ENCODE peak calls at places on chromosomes 1 and 21, in four cellular contexts. R, Y, S and P are unnamed samples.
A peak's percentile ranks its signal among the peaks of the same experiment; 100 is the strongest.

GRCh38 chr1:193457676-193458075 is 271.3 kb upstream of the B3GALT2 start:
- DNase-seq in R (peak; percentile 27), Y (no peak), S (no peak), P (no peak)

GRCh38 chr1:48878191-48878940 is 101.7 kb upstream of the BEND5 start:
- DNase-seq in R (peak; percentile 31), Y (no peak), S (peak; percentile 45), P (peak; percentile 71)

GRCh38 chr1:106937104-106937503 is 119.4 kb upstream of the PRMT6 start:
- DNase-seq in R (peak; percentile 92), Y (no peak), S (no peak), P (peak; percentile 5)

GRCh38 chr1:168499094-168500049 is 44.4 kb downstream of the XCL2 start:
- DNase-seq in R (peak; percentile 33), Y (no peak), S (no peak), P (no peak)

GRCh38 chr1:42368096-42368795 is 12.3 kb upstream of the RIMKLA start:
- DNase-seq in R (no peak), Y (no peak), S (no peak), P (no peak)

GRCh38 chr1:51189421-51190073 is 46.5 kb upstream of the RNF11 start:
- DNase-seq in R (peak; percentile 79), Y (peak; percentile 41), S (peak; percentile 58), P (peak; percentile 71)

GRCh38 chr1:18020021-18020817 is 87.4 kb upstream of the IGSF21 start:
- DNase-seq in R (no peak), Y (no peak), S (peak; percentile 7), P (no peak)

GRCh38 chr1:235657747-235658526 is 8.4 kb upstream of the GNG4 start:
- DNase-seq in R (no peak), Y (no peak), S (no peak), P (no peak)

GRCh38 chr1:156193488-156194299 is at the start of gene SLC25A44:
- DNase-seq in R (peak; percentile 99), Y (peak; percentile 97), S (peak; percentile 100), P (peak; percentile 99)

GRCh38 chr1:12184008-12184681 is 17.4 kb downstream of the TNFRSF1B start:
- DNase-seq in R (peak; percentile 85), Y (peak; percentile 50), S (peak; percentile 70), P (peak; percentile 97)

GRCh38 chr1:53582211-53583020 is 123.2 kb downstream of the DMRTB1 start:
- DNase-seq in R (no peak), Y (no peak), S (peak; percentile 75), P (no peak)

GRCh38 chr1:84171471-84171870 is 27.4 kb downstream of the PRKACB start:
- DNase-seq in R (no peak), Y (no peak), S (no peak), P (no peak)

GRCh38 chr1:66237722-66238479 is 296.1 kb upstream of the SGIP1 start:
- DNase-seq in R (peak; percentile 21), Y (no peak), S (no peak), P (no peak)

GRCh38 chr1:21815724-21816311 is 3.8 kb downstream of the LDLRAD2 start:
- DNase-seq in R (peak; percentile 10), Y (no peak), S (no peak), P (peak; percentile 14)

GRCh38 chr1:94614980-94615379 is 73.4 kb upstream of the F3 start:
- DNase-seq in R (no peak), Y (no peak), S (no peak), P (no peak)

GRCh38 chr1:116122955-116123757 is 12.0 kb downstream of the MAB21L3 start:
- DNase-seq in R (peak; percentile 77), Y (no peak), S (no peak), P (peak; percentile 47)

GRCh38 chr1:11473635-11474034 is 5.3 kb upstream of the DISP3 start:
- DNase-seq in R (peak; percentile 5), Y (peak; percentile 74), S (peak; percentile 66), P (peak; percentile 1)

GRCh38 chr1:58439946-58440345 is 106.6 kb downstream of the OMA1 start:
- DNase-seq in R (no peak), Y (no peak), S (no peak), P (no peak)

GRCh38 chr1:150615346-150616201 is 13.8 kb downstream of the ENSA start:
- DNase-seq in R (no peak), Y (no peak), S (no peak), P (peak; percentile 26)

GRCh38 chr1:15935056-15935950 is 40.6 kb downstream of the ZBTB17 start:
- DNase-seq in R (no peak), Y (no peak), S (no peak), P (no peak)

GRCh38 chr21:33976980-33977720 is 61.5 kb upstream of the ATP5PO start:
- DNase-seq in R (no peak), Y (no peak), S (no peak), P (no peak)

GRCh38 chr21:16578912-16579311 is 849.1 kb downstream of the USP25 start:
- DNase-seq in R (no peak), Y (no peak), S (no peak), P (no peak)

GRCh38 chr1:114770989-114771388 is 9.5 kb downstream of the SIKE1 start:
- DNase-seq in R (no peak), Y (no peak), S (no peak), P (no peak)

GRCh38 chr1:112929979-112930378 is 26.0 kb downstream of the SLC16A1 start:
- DNase-seq in R (no peak), Y (no peak), S (no peak), P (no peak)

GRCh38 chr21:34243562-34243961 is 120.2 kb upstream of the KCNE2 start:
- DNase-seq in R (peak; percentile 11), Y (no peak), S (peak; percentile 61), P (peak; percentile 27)

GRCh38 chr21:28871388-28872015 is 121.2 kb downstream of the LTN1 start:
- DNase-seq in R (peak; percentile 51), Y (no peak), S (no peak), P (no peak)

GRCh38 chr1:191953516-191953915 is 204.7 kb upstream of the RGS18 start:
- DNase-seq in R (peak; percentile 7), Y (no peak), S (no peak), P (no peak)

GRCh38 chr1:7149080-7149838 is 364.0 kb downstream of the CAMTA1 start:
- DNase-seq in R (no peak), Y (no peak), S (peak; percentile 43), P (no peak)

GRCh38 chr1:7152655-7153054 is 367.4 kb downstream of the CAMTA1 start:
- DNase-seq in R (no peak), Y (no peak), S (no peak), P (no peak)

GRCh38 chr1:7145947-7146346 is 360.7 kb downstream of the CAMTA1 start:
- DNase-seq in R (no peak), Y (no peak), S (no peak), P (no peak)

GRCh38 chr1:7150951-7151350 is 365.7 kb downstream of the CAMTA1 start:
- DNase-seq in R (no peak), Y (no peak), S (no peak), P (no peak)

GRCh38 chr1:7146710-7147109 is 361.5 kb downstream of the CAMTA1 start:
- DNase-seq in R (no peak), Y (no peak), S (no peak), P (no peak)
- H3K23ac ChIP-seq in R (no peak overlapping the region), Y (no peak overlapping the region), S (no peak overlapping the region), P (no peak overlapping the region)

DNA sequence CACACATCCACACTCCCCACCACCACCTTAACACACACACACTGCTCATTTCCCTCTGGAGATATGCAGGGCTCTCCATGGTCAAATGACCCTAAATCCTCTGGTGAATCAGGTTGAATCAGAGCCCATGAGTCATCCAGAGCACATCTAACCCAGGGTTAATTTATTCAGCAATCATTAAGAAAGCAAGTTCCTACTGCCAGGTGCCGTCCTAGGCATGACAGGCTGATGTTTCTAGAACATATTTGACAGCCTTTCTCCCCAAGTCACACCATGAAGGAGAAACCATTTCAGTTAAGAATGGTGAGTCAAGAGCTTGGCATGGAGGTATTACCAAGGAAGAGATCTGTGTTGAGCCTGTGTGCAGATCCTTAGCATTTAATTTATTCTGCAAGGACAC is 194.3 kb upstream of the CAMK1G start:
- DNase-seq in R (peak; percentile 94), Y (no peak), S (peak; percentile 60), P (peak; percentile 72)
- H2AK5ac ChIP-seq in R (peak overlapping the region; percentile 78), Y (no peak overlapping the region), S (peak overlapping the region; percentile 70), P (peak overlapping the region; percentile 75)

DNA sequence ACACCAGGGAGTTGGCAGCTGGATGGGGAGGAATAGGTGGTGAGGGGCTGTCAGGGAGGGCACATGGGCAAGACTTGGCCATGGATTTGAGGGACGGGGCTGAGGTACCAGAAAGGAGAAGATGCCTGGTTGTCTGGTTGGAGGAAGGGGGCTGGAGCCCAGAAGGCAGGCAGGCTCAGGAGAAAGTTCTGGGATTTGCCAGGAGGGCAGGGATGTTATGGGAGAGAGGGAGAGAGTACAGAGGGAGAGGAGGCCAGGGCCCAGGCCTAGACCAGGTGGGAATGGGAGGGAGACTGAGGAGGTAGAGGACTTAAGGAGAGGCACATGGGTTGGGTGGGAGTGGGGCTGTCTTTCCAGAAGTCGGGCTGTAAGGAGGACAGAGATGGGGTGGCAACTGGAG is 4.3 kb downstream of the A3GALT2 start:
- DNase-seq in R (no peak), Y (no peak), S (no peak), P (no peak)
- H3K23ac ChIP-seq in R (peak overlapping the region; percentile 76), Y (peak overlapping the region; percentile 37), S (no peak overlapping the region), P (peak overlapping the region; percentile 51)

GRCh38 chr1:201313086-201313485 is 29.8 kb downstream of the PKP1 start:
- DNase-seq in R (no peak), Y (no peak), S (no peak), P (no peak)

GRCh38 chr1:201310986-201311355 is 27.7 kb downstream of the PKP1 start:
- DNase-seq in R (peak; percentile 13), Y (no peak), S (no peak), P (no peak)

GRCh38 chr1:201310251-201310985 is 27.1 kb downstream of the PKP1 start:
- DNase-seq in R (no peak), Y (no peak), S (no peak), P (no peak)

GRCh38 chr1:201312298-201312697 is 29.0 kb downstream of the PKP1 start:
- DNase-seq in R (no peak), Y (no peak), S (no peak), P (no peak)

GRCh38 chr1:201311356-201312011 is 28.2 kb downstream of the PKP1 start:
- DNase-seq in R (no peak), Y (no peak), S (no peak), P (no peak)
- H2AK5ac ChIP-seq in R (no peak overlapping the region), Y (no peak overlapping the region), S (no peak overlapping the region), P (no peak overlapping the region)

DNA sequence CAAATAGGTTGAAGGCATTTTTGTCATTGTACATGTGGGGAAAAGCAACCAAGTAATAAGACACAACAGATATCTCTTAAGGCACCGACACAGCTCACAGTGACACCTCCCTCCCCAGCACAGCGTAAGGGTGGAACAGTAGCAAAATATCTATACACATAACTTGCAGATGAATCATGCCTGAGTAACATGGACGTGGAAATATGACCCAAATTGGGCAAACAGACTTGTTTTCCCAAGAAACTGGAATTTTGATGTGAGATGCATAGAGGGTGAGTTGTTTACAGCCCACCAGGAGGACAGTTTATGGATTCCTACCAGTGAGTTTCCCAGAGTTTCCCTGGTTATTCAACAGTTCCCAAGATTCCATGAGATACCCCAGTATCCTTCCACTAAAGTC is 7.3 kb upstream of the DR1 start:
- DNase-seq in R (peak; percentile 95), Y (no peak), S (no peak), P (peak; percentile 55)
- H3K23ac ChIP-seq in R (peak overlapping the region; percentile 95), Y (no peak overlapping the region), S (no peak overlapping the region), P (no peak overlapping the region)

DNA sequence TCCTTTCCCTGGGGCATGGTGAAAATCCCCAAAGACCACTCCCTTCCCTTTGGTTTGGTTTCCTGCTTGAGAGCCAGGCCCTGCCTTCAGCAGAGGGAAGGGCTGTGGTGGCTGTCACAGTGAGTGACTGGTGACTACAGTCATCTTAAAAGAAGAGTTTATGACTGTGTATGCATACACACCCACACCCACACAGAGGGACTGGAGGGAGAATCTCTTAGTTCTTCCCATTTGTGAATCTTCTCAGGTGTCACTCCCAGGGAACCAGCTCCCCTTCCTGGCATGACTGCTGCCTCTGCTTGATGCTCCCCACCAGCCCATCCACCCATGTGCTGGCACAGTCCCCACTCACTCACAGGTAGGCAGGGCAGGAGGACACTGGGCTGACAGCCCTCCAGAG is 3.9 kb upstream of the KCNA2 start:
- DNase-seq in R (no peak), Y (no peak), S (no peak), P (no peak)
- H2AK5ac ChIP-seq in R (no peak overlapping the region), Y (no peak overlapping the region), S (no peak overlapping the region), P (no peak overlapping the region)